ENCODE peak calls at places on chromosome 2, in six cellular contexts. T is iPS DF 6.9, O is WTC11, U is lung, J is AG08396, H is activated T-cell treated with anti-CD3 and anti-CD28 coated beads for 48 hours. S is an unnamed sample.

GRCh38 chr2:120204945-120205670 is 18.1 kb downstream of the TMEM185B start:
- DNase-seq in J (no peak), T (no peak), U (no peak), O (no peak), H (no peak), S (no peak)

GRCh38 chr2:139296672-139297209 is 516.6 kb upstream of the NXPH2 start:
- DNase-seq in J (no peak), U (no peak), T (no peak), O (no peak), H (no peak), S (no peak)

GRCh38 chr2:100959225-100959880 is 42.7 kb upstream of the RPL31 start:
- DNase-seq in U (no peak), H (no peak), O (no peak), T (no peak), J (peak; percentile 38), S (no peak)

GRCh38 chr2:223464071-223464470 is 138.1 kb downstream of the SCG2 start:
- DNase-seq in T (no peak), U (no peak), J (no peak), H (no peak), O (no peak), S (no peak)

GRCh38 chr2:205471776-205472175 is 210.5 kb upstream of the NRP2 start:
- DNase-seq in J (no peak), H (no peak), U (no peak), T (no peak), O (no peak), S (no peak)

GRCh38 chr2:241563571-241563980 is 5.0 kb downstream of the BOK start:
- DNase-seq in O (no peak), U (no peak), T (no peak), H (no peak), J (no peak), S (no peak)

GRCh38 chr2:229586746-229587705 is 127.3 kb downstream of the DNER start:
- DNase-seq in U (peak; percentile 78), J (peak; percentile 83), T (peak; percentile 67), O (peak; percentile 92), H (peak; percentile 18), S (no peak)

GRCh38 chr2:234953116-234954031 is 1.6 kb downstream of the SH3BP4 start:
- DNase-seq in H (no peak), O (peak; percentile 12), U (no peak), T (no peak), J (no peak), S (no peak)

GRCh38 chr2:82539222-82539621 is 1919.9 kb downstream of the SUCLG1 start:
- DNase-seq in O (no peak), U (no peak), J (no peak), H (no peak), T (no peak), S (no peak)

GRCh38 chr2:37871453-37872191 is 53.5 kb upstream of the RMDN2 start:
- DNase-seq in T (no peak), H (no peak), U (no peak), J (peak; percentile 39), O (no peak), S (no peak)

GRCh38 chr2:117972466-117973123 is 41.3 kb downstream of the CCDC93 start:
- DNase-seq in H (no peak), J (no peak), U (no peak), O (no peak), T (no peak), S (no peak)

GRCh38 chr2:133452561-133452960 is 115.7 kb downstream of the NCKAP5 start:
- DNase-seq in H (no peak), T (no peak), U (no peak), O (no peak), J (no peak), S (no peak)

GRCh38 chr2:71923887-71924533 is 223.7 kb downstream of the CYP26B1 start:
- DNase-seq in T (peak; percentile 85), J (peak; percentile 46), H (peak; percentile 27), U (peak; percentile 58), O (peak; percentile 86), S (no peak)

GRCh38 chr2:11286749-11287148 is 57.7 kb downstream of the ROCK2 start:
- DNase-seq in T (no peak), U (no peak), O (no peak), J (peak; percentile 37), H (no peak), S (no peak)

GRCh38 chr2:72220170-72220569 is 72.5 kb upstream of the CYP26B1 start:
- DNase-seq in J (no peak), U (no peak), H (no peak), T (peak; percentile 67), O (peak; percentile 76), S (no peak)